ENCODE peak calls at places on chromosome X, in six cellular contexts. S, C, U, H, B and F are unnamed samples. For H3K4me1, the result is how much of the 10 kb centered on the place peaks cover.

GRCh38 chrX:7214251-7214650 is 66.3 kb upstream of the PUDP start:
- DNase-seq in U (no peak), H (no peak), B (no peak), S (no peak), C (no peak), F (no peak)

GRCh38 chrX:43633757-43634156 is 22.3 kb upstream of the MAOA start:
- DNase-seq in B (no peak), C (no peak), S (no peak), U (no peak), H (no peak), F (no peak)

GRCh38 chrX:53950130-53950733 is 94.0 kb downstream of the PHF8 start:
- DNase-seq in B (no peak), H (no peak), S (no peak), U (no peak), C (no peak), F (no peak)

GRCh38 chrX:21781525-21781924 is 23.6 kb upstream of the SMPX start:
- DNase-seq in U (no peak), S (no peak), C (no peak), B (no peak), H (no peak), F (no peak)

GRCh38 chrX:50721771-50722521 is 92.0 kb downstream of the SHROOM4 start:
- DNase-seq in U (no peak), B (no peak), C (no peak), S (no peak), H (no peak), F (no peak)

GRCh38 chrX:7147978-7148824 is at the start of gene PUDP:
- DNase-seq in B (peak), C (peak), H (peak), S (peak), U (peak), F (peak)

GRCh38 chrX:153984351-153985178 is 12.0 kb downstream of the TMEM187 start:
- DNase-seq in C (no peak), B (no peak), U (no peak), S (no peak), H (peak), F (no peak)

GRCh38 chrX:122546269-122546668 is 637.8 kb upstream of the GRIA3 start:
- DNase-seq in S (no peak), U (no peak), C (no peak), H (no peak), B (no peak), F (no peak)

GRCh38 chrX:110944323-110944761 is 148.7 kb upstream of the CHRDL1 start:
- DNase-seq in H (no peak), B (no peak), U (no peak), S (peak), C (no peak), F (no peak)

GRCh38 chrX:40153335-40154221 is 55.8 kb upstream of the BCOR start:
- DNase-seq in S (peak), U (no peak), C (peak), H (no peak), B (no peak), F (peak)

GRCh38 chrX:41491267-41492004 is 44.3 kb downstream of the NYX start:
- DNase-seq in C (no peak), S (peak), U (peak), H (no peak), B (peak), F (no peak)

GRCh38 chrX:30278365-30278764 is 30.8 kb downstream of the NR0B1 start:
- DNase-seq in U (no peak), H (no peak), B (no peak), S (no peak), C (no peak), F (no peak)

DNA sequence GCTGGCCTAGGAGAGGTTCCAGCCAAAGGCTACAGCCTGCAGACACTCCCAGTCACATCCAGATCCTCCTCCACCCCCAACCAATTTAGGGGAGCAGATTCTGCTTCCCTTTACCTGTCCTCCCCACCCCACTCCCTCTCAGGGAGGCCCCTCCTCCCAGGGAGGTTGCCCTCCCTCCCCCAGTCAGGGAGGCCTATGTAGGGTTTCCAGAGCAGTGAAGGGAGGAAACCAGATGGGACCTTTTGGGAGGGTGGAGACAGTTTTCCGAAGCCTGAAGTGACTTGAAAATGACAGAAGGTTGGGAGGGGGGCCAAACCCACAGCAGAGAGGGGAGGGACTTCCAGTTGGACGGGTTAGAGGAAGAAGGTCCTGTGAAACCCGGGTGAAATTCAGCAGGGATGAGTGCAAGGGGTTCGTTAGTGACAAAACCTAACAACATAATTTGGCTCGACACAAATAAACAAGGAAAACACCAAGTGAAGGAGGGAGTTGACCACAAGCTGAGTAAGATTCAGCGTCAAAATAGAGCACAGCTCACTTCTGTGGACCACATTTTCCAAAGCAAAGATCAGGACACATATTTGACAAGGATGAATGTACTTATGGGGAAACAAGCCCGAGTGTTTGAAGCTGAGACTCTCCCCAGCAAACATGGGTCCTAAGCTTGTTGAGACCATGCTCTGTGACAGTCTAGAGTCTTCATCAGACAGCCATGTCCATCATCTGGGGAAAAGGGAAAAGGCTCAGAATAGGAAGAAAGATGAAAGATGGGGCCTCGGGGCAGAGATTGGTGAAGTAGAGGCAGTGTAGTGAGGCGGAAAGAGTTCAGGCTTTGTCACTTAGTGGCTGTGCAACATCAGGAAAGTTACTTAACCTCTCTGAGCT is 46.4 kb downstream of the PRPS1 start:
- DNase-seq in B (no peak), C (peak), H (no peak), U (no peak), S (peak), F (peak)
- H3K4me1 ChIP-seq in B (under half), C (half or more), H (half or more), U (under half), S (under half), F (under half)

GRCh38 chrX:23797371-23798128 is 14.6 kb downstream of the SAT1 start:
- DNase-seq in H (no peak), S (peak), B (peak), C (no peak), U (no peak), F (no peak)
- H3K27ac ChIP-seq in H (no peak), S (peak), B (no peak), C (no peak), U (peak), F (peak)

DNA sequence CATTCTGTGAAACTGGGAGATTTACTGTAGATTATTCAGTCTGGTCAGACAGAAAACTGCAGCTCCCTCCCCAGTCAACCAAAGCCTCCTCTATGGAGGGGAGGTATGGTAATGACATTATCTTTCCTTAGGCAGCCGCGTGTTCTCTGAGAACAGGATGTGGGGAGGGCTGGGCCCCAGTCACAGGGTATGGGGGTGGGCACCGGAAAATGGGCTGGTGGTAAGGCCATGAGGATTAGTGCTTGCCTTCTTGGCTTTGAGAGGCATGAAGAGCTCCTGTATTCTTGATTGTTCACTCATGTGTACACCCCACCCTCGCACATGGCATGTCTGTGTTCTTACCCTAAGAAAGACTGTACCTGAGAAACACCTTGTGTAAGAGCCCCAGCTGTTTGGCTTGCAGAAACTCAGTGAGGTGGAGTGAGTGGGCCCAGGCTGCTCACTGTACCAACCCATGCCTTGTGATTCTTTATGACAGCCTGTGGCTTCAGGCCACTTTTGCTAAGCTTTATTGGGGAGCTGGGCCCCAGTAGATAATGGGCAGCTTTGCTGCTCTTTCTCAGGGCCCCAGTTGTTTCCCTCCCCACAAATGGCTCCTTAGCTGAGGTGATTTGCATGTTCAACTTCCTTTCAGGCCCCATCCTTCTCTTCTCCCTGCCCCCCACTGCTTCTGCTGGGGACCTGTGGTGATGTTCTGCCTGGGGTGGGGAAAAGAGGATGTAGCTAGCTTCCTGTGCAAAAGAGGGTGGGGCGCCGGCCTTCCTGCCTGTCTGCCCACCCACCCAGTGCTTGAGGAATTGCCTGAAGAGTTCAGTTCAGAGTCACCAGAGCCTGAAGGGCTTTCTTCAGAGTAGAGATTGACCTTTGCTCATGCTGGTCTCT is 30.7 kb downstream of the MSN start:
- DNase-seq in U (no peak), B (peak), H (peak), C (peak), S (no peak), F (peak)
- H3K4me1 ChIP-seq in U (under half), B (half or more), H (half or more), C (half or more), S (under half), F (half or more)

DNA sequence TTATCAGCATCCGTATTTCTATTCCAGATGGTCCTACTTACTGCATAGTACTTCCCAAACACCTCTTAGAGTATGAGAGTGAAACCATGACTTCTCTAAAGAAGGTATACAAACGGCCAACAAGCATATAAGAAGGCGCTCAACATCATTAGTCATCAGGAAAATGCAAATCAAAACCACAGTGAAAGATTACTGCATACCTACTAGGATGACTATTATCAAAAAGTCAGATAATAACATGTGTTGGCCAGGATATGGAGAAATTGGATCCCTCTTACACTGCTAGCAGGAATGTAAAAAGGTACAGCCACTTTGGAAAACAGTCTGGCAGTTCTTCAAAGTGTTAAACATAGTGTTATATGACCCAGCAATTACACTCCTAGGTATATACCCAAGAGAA is 215.3 kb upstream of the CXorf66 start:
- DNase-seq in C (no peak), H (no peak), U (no peak), S (no peak), B (no peak), F (no peak)
- H3K27ac ChIP-seq in C (no peak), H (no peak), U (no peak), S (no peak), B (no peak), F (no peak)

GRCh38 chrX:152943826-152944225 is 46.0 kb downstream of the ZNF185 start:
- DNase-seq in S (no peak), U (no peak), B (no peak), H (no peak), C (no peak), F (no peak)

GRCh38 chrX:152941328-152942111 is 43.7 kb downstream of the ZNF185 start:
- DNase-seq in H (peak), U (peak), C (peak), S (peak), B (peak), F (peak)

GRCh38 chrX:152945021-152945979 is 47.4 kb downstream of the ZNF185 start:
- DNase-seq in S (no peak), H (no peak), U (no peak), C (no peak), B (no peak), F (no peak)

GRCh38 chrX:152949114-152949513 is 44.8 kb downstream of the PNMA5 start:
- DNase-seq in C (no peak), S (no peak), B (no peak), U (no peak), H (no peak), F (no peak)

DNA sequence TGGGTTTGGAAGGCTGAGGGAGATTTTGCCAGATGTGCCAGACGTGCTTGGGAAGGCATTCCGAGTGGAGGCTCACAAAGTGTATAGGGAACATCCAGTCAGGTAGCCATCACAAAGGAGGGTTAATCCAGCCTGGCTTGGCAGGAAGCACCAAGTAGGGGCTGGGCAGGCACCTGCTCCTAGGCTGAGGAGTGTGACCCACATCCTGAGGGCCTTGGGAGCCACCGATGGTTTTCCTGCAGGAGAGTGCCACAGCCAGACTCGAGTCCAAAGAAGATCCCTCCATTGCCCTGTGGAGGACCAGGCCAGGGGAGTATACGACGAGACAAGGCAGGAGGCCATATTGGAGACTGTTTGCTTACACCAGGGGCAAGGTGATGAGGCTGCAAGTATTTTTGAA is 47.2 kb downstream of the PNMA5 start:
- DNase-seq in C (no peak), H (no peak), U (no peak), B (no peak), S (no peak), F (no peak)
- H3K4me1 ChIP-seq in C (under half), H (under half), U (under half), B (under half), S (under half), F (under half)

GRCh38 chrX:35841872-35842271 is 43.7 kb downstream of the MAGEB16 start:
- DNase-seq in H (no peak), B (no peak), U (no peak), S (no peak), C (no peak), F (no peak)

GRCh38 chrX:35847736-35848135 is 49.6 kb downstream of the MAGEB16 start:
- DNase-seq in U (no peak), S (no peak), B (no peak), H (no peak), C (no peak), F (no peak)

GRCh38 chrX:35842657-35843056 is 44.5 kb downstream of the MAGEB16 start:
- DNase-seq in H (no peak), U (no peak), S (no peak), B (no peak), C (no peak), F (no peak)
- H3K27ac ChIP-seq in H (no peak), U (no peak), S (no peak), B (no peak), C (no peak), F (no peak)

GRCh38 chrX:150581093-150581775 is 12.8 kb downstream of the MTM1 start:
- DNase-seq in C (no peak), U (peak), S (no peak), B (peak), H (no peak), F (no peak)

GRCh38 chrX:150575415-150575814 is 7.0 kb downstream of the MTM1 start:
- DNase-seq in B (no peak), S (peak), U (peak), H (peak), C (no peak), F (no peak)

GRCh38 chrX:150574824-150575409 is 6.5 kb downstream of the MTM1 start:
- DNase-seq in U (no peak), C (no peak), S (no peak), B (no peak), H (no peak), F (no peak)

GRCh38 chrX:150573702-150574101 is 5.3 kb downstream of the MTM1 start:
- DNase-seq in B (no peak), U (no peak), S (no peak), C (no peak), H (no peak), F (no peak)

DNA sequence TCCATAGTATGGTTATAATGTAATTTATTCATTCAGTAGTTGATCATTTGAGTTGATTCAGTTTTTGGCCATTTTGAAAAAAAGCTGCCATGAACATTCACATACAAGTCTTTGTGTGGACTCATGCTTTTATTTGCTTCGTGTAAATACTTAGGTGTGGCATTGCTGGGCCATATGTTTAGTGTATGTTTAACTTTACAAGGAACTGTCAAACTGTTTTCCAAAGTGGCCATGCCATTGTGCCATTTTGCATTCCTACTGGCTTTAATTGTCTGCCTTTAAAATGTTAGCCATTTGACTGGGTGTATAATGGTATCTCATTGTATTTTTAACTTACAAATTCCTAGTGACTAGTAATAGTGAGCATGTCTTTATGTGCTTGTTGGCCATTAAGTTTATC is 8.8 kb downstream of the MTM1 start:
- DNase-seq in C (no peak), S (no peak), B (no peak), U (no peak), H (no peak), F (no peak)
- H3K4me1 ChIP-seq in C (under half), S (under half), B (under half), U (under half), H (half or more), F (under half)